ENCODE peak calls at places on chromosomes 6 and 20, in nine cellular contexts. E, W, Y, M, A, S, F, D and K are unnamed samples.

GRCh38 chr6:116217069-116217468 is 36.8 kb downstream of the TSPYL4 start:
- DNase-seq in E (peak), W (no peak), Y (no peak), M (no peak), A (no peak), S (no peak), F (no peak), D (no peak), K (peak)

GRCh38 chr6:170222498-170223471 is 68.1 kb downstream of the DLL1 start:
- DNase-seq in E (no peak), W (no peak), Y (no peak), M (peak), A (no peak), S (peak), F (no peak), D (no peak), K (no peak)

GRCh38 chr6:96649926-96650325 is 87.0 kb downstream of the FHL5 start:
- DNase-seq in E (no peak), W (no peak), Y (no peak), M (no peak), A (no peak), S (no peak), F (no peak), D (no peak), K (no peak)

GRCh38 chr6:130848945-130849344 is 21.7 kb downstream of the SMLR1 start:
- DNase-seq in E (no peak), W (no peak), Y (no peak), M (no peak), A (no peak), S (no peak), F (no peak), D (no peak), K (no peak)

GRCh38 chr6:70709826-70710225 is 42.1 kb downstream of the SMAP1 start:
- DNase-seq in E (no peak), W (no peak), Y (no peak), M (no peak), A (no peak), S (no peak), F (no peak), D (no peak), K (peak)

GRCh38 chr6:93562566-93562965 is 143.2 kb upstream of the EPHA7 start:
- DNase-seq in E (no peak), W (no peak), Y (no peak), M (no peak), A (no peak), S (no peak), F (no peak), D (no peak), K (no peak)

GRCh38 chr6:170423814-170424633 is 117.5 kb downstream of the FAM120B start:
- DNase-seq in E (no peak), W (no peak), Y (no peak), M (no peak), A (no peak), S (no peak), F (no peak), D (no peak), K (no peak)

GRCh38 chr20:51553897-51554504 is 11.5 kb upstream of the NFATC2 start:
- DNase-seq in E (no peak), W (no peak), Y (no peak), M (no peak), A (no peak), S (no peak), F (no peak), D (no peak), K (peak)

GRCh38 chr6:52089758-52090348 is 2.4 kb upstream of the PKHD1 start:
- DNase-seq in E (no peak), W (no peak), Y (no peak), M (no peak), A (no peak), S (no peak), F (no peak), D (no peak), K (no peak)

GRCh38 chr20:25136643-25137559 is 55.0 kb upstream of the VSX1 start:
- DNase-seq in E (peak), W (peak), Y (no peak), M (no peak), A (no peak), S (no peak), F (peak), D (peak), K (peak)

GRCh38 chr6:106315765-106316375 is 9.7 kb downstream of the ATG5 start:
- DNase-seq in E (no peak), W (no peak), Y (no peak), M (no peak), A (no peak), S (no peak), F (no peak), D (no peak), K (no peak)

GRCh38 chr6:90811596-90812226 is 224.8 kb upstream of the MAP3K7 start:
- DNase-seq in E (no peak), W (no peak), Y (no peak), M (no peak), A (no peak), S (no peak), F (no peak), D (no peak), K (no peak)

GRCh38 chr20:3472105-3472504 is 1.3 kb downstream of the ATRN start:
- DNase-seq in E (no peak), W (no peak), Y (no peak), M (no peak), A (no peak), S (no peak), F (no peak), D (no peak), K (no peak)

GRCh38 chr6:107862383-107862782 is 38.3 kb upstream of the SCML4 start:
- DNase-seq in E (no peak), W (no peak), Y (no peak), M (no peak), A (no peak), S (no peak), F (no peak), D (no peak), K (no peak)

GRCh38 chr6:104527311-104527710 is 332.4 kb downstream of the HACE1 start:
- DNase-seq in E (peak), W (no peak), Y (no peak), M (no peak), A (no peak), S (no peak), F (no peak), D (no peak), K (no peak)

GRCh38 chr6:166365221-166365620 is 17.5 kb downstream of the MPC1 start:
- DNase-seq in E (peak), W (no peak), Y (no peak), M (peak), A (no peak), S (no peak), F (no peak), D (no peak), K (peak)

GRCh38 chr6:105178110-105178509 is 1.7 kb downstream of the POPDC3 start:
- DNase-seq in E (no peak), W (no peak), Y (no peak), M (no peak), A (no peak), S (no peak), F (no peak), D (no peak), K (peak)

GRCh38 chr6:154165488-154165887 is 126.4 kb downstream of the OPRM1 start:
- DNase-seq in E (no peak), W (no peak), Y (no peak), M (no peak), A (no peak), S (no peak), F (no peak), D (no peak), K (no peak)

GRCh38 chr6:149456311-149457021 is 28.3 kb downstream of the ZC3H12D start:
- DNase-seq in E (no peak), W (no peak), Y (no peak), M (no peak), A (no peak), S (no peak), F (no peak), D (no peak), K (no peak)

GRCh38 chr6:169070506-169071176 is 183.0 kb downstream of the THBS2 start:
- DNase-seq in E (no peak), W (peak), Y (no peak), M (no peak), A (no peak), S (peak), F (peak), D (peak), K (peak)

GRCh38 chr20:43665466-43666176 is 1.3 kb upstream of the MYBL2 start:
- DNase-seq in E (no peak), W (no peak), Y (no peak), M (no peak), A (no peak), S (no peak), F (no peak), D (no peak), K (no peak)

GRCh38 chr6:74519172-74519571 is 686.7 kb downstream of the COL12A1 start:
- DNase-seq in E (no peak), W (no peak), Y (no peak), M (no peak), A (no peak), S (no peak), F (no peak), D (no peak), K (peak)

GRCh38 chr6:71299541-71300470 is 11.2 kb downstream of the OGFRL1 start:
- DNase-seq in E (no peak), W (no peak), Y (no peak), M (no peak), A (no peak), S (no peak), F (no peak), D (no peak), K (peak)

GRCh38 chr6:133040025-133040838 is 200.9 kb upstream of the EYA4 start:
- DNase-seq in E (peak), W (no peak), Y (no peak), M (peak), A (no peak), S (no peak), F (no peak), D (no peak), K (peak)